ENCODE peak calls at places on chromosome 7, in nine cellular contexts. O, Y, A, Q, F, H, P, R and G are unnamed samples.

GRCh38 chr7:26500749-26501352 is 209.2 kb downstream of the SNX10 start:
- DNase-seq in F (no peak), Y (no peak), Q (peak), O (no peak), H (no peak), A (peak), P (no peak), R (peak), G (no peak)

GRCh38 chr7:156115582-156115981 is 303.3 kb upstream of the SHH start:
- DNase-seq in R (no peak), O (no peak), H (no peak), Q (no peak), P (no peak), Y (no peak), A (no peak), F (no peak), G (no peak)

GRCh38 chr7:120259382-120259781 is 13.6 kb upstream of the KCND2 start:
- DNase-seq in Y (no peak), Q (no peak), R (no peak), H (no peak), A (no peak), P (no peak), O (no peak), F (no peak), G (no peak)

GRCh38 chr7:20532841-20533240 is 82.6 kb upstream of the ABCB5 start:
- DNase-seq in F (no peak), A (no peak), Q (no peak), O (no peak), Y (no peak), H (no peak), R (no peak), P (no peak), G (no peak)

GRCh38 chr7:77757589-77757988 is 40.6 kb downstream of the TMEM60 start:
- DNase-seq in P (no peak), H (peak), O (no peak), A (no peak), Q (no peak), F (no peak), Y (no peak), R (peak), G (no peak)

GRCh38 chr7:99109108-99110051 is 34.5 kb downstream of the SMURF1 start:
- DNase-seq in Y (no peak), A (peak), F (no peak), O (no peak), R (peak), P (no peak), H (no peak), Q (no peak), G (peak)

GRCh38 chr7:154868901-154869300 is 134.0 kb downstream of the PAXIP1 start:
- DNase-seq in F (no peak), P (peak), Y (peak), O (no peak), H (no peak), A (no peak), R (no peak), Q (peak), G (no peak)

GRCh38 chr7:129898502-129899160 is 54.1 kb downstream of the UBE2H start:
- DNase-seq in Y (no peak), A (no peak), R (no peak), H (no peak), F (no peak), Q (no peak), P (no peak), O (no peak), G (no peak)

GRCh38 chr7:98909487-98909886 is 31.2 kb downstream of the TRRAP start:
- DNase-seq in R (no peak), A (no peak), Q (no peak), Y (no peak), P (no peak), F (no peak), O (no peak), H (no peak), G (no peak)

GRCh38 chr7:92827464-92827863 is 8.9 kb downstream of the CDK6 start:
- DNase-seq in F (no peak), Q (no peak), A (no peak), R (no peak), O (no peak), H (no peak), Y (no peak), P (no peak), G (no peak)

GRCh38 chr7:66339141-66339540 is 134.0 kb downstream of the TPST1 start:
- DNase-seq in R (no peak), P (no peak), H (no peak), Y (no peak), Q (no peak), A (no peak), F (no peak), O (no peak), G (no peak)

GRCh38 chr7:44309271-44310091 is 15.9 kb downstream of the CAMK2B start:
- DNase-seq in Y (peak), Q (peak), R (no peak), F (peak), P (peak), O (peak), H (peak), A (no peak), G (peak)

GRCh38 chr7:45198986-45199385 is 41.4 kb downstream of the RAMP3 start:
- DNase-seq in A (no peak), P (no peak), Q (no peak), Y (peak), O (no peak), R (no peak), H (no peak), F (no peak), G (no peak)

GRCh38 chr7:21911341-21911875 is 34.3 kb downstream of the CDCA7L start:
- DNase-seq in O (no peak), P (no peak), H (no peak), Q (no peak), Y (no peak), A (no peak), F (no peak), R (no peak), G (peak)

GRCh38 chr7:815284-816216 is 16.7 kb upstream of the SUN1 start:
- DNase-seq in O (no peak), Q (peak), F (no peak), A (no peak), Y (peak), R (no peak), P (no peak), H (no peak), G (no peak)

GRCh38 chr7:2603388-2603965 is 28.3 kb upstream of the TTYH3 start:
- DNase-seq in Y (no peak), H (no peak), P (no peak), R (no peak), A (no peak), O (no peak), F (no peak), Q (no peak), G (no peak)

GRCh38 chr7:23468721-23469149 is 1.6 kb downstream of the IGF2BP3 start:
- DNase-seq in R (no peak), O (peak), Q (peak), H (peak), A (no peak), Y (peak), P (no peak), F (no peak), G (no peak)

GRCh38 chr7:27606270-27607209 is 56.1 kb downstream of the HIBADH start:
- DNase-seq in H (no peak), Y (no peak), P (no peak), F (no peak), O (no peak), R (no peak), Q (no peak), A (peak), G (peak)

GRCh38 chr7:81725496-81726117 is 44.2 kb downstream of the HGF start:
- DNase-seq in Y (no peak), A (peak), R (no peak), F (no peak), H (no peak), P (no peak), Q (no peak), O (no peak), G (peak)

GRCh38 chr7:91514591-91514990 is 250.4 kb downstream of the FZD1 start:
- DNase-seq in O (no peak), Q (no peak), P (no peak), R (no peak), Y (no peak), H (no peak), F (no peak), A (no peak), G (no peak)

GRCh38 chr7:159175792-159176191 is 31.1 kb upstream of the VIPR2 start:
- DNase-seq in O (no peak), H (no peak), A (no peak), Q (no peak), Y (no peak), P (no peak), F (no peak), R (no peak), G (no peak)

GRCh38 chr7:102063736-102064135 is 222.9 kb upstream of the SH2B2 start:
- DNase-seq in A (peak), H (no peak), Q (peak), P (peak), R (no peak), Y (no peak), O (no peak), F (peak), G (peak)

GRCh38 chr7:14403587-14403986 is 414.1 kb upstream of the ETV1 start:
- DNase-seq in H (no peak), P (no peak), Y (no peak), A (no peak), Q (no peak), O (no peak), R (no peak), F (no peak), G (no peak)

GRCh38 chr7:80611353-80611752 is 27.1 kb upstream of the CD36 start:
- DNase-seq in Y (no peak), A (no peak), O (no peak), F (no peak), R (no peak), P (no peak), Q (no peak), H (no peak), G (peak)

GRCh38 chr7:35316549-35316948 is 62.6 kb upstream of the TBX20 start:
- DNase-seq in F (no peak), O (no peak), Q (no peak), P (no peak), H (no peak), Y (no peak), R (no peak), A (no peak), G (no peak)

GRCh38 chr7:66167773-66168367 is 37.3 kb upstream of the TPST1 start:
- DNase-seq in Q (no peak), H (no peak), Y (no peak), R (no peak), F (no peak), O (no peak), A (peak), P (no peak), G (peak)

GRCh38 chr7:11161499-11161898 is 187.8 kb downstream of the PHF14 start:
- DNase-seq in Q (no peak), R (no peak), P (no peak), Y (no peak), A (no peak), F (no peak), H (no peak), O (no peak), G (no peak)

GRCh38 chr7:44372560-44373417 is 47.4 kb upstream of the CAMK2B start:
- DNase-seq in Y (no peak), F (no peak), O (no peak), P (peak), R (no peak), Q (no peak), A (no peak), H (no peak), G (no peak)

GRCh38 chr7:77439572-77439971 is 23.4 kb upstream of the GSAP start:
- DNase-seq in Q (peak), R (peak), Y (no peak), P (no peak), O (no peak), F (peak), H (no peak), A (no peak), G (no peak)

GRCh38 chr7:122460936-122461335 is 156.4 kb upstream of the FEZF1 start:
- DNase-seq in R (no peak), H (no peak), A (no peak), Q (no peak), F (no peak), P (no peak), O (no peak), Y (no peak), G (no peak)

GRCh38 chr7:103447073-103447960 is 1.3 kb upstream of the SLC26A5 start:
- DNase-seq in A (peak), R (peak), Y (no peak), F (peak), P (no peak), Q (peak), O (peak), H (peak), G (peak)

GRCh38 chr7:18109762-18110161 is 82.1 kb upstream of the PRPS1L1 start:
- DNase-seq in P (no peak), O (no peak), R (no peak), F (no peak), Q (no peak), A (no peak), Y (no peak), H (no peak), G (no peak)

GRCh38 chr7:143910473-143911248 is 8.7 kb upstream of the TCAF1 start:
- DNase-seq in H (no peak), P (no peak), Y (no peak), F (no peak), O (no peak), A (no peak), R (no peak), Q (no peak), G (no peak)

GRCh38 chr7:45368129-45368807 is 205.9 kb upstream of the ADCY1 start:
- DNase-seq in O (no peak), Y (no peak), Q (no peak), P (no peak), A (no peak), R (no peak), H (no peak), F (no peak), G (no peak)

GRCh38 chr7:29328050-29328449 is 133.5 kb downstream of the CHN2 start:
- DNase-seq in Q (no peak), P (no peak), A (no peak), O (no peak), F (no peak), Y (no peak), R (no peak), H (no peak), G (no peak)

GRCh38 chr7:33831389-33832118 is 73.8 kb upstream of the BMPER start:
- DNase-seq in F (no peak), O (no peak), P (peak), H (no peak), A (no peak), Q (no peak), Y (no peak), R (no peak), G (peak)